ENCODE peak calls at places on chromosome 13, in ten cellular contexts. P is CD4-positive, alpha-beta memory T cell; E is body of pancreas; K is lower lobe of right lung; M is fibroblast of lung; N is thoracic aorta; X is heart left ventricle; C is ovary; H is small intestine; T is neural progenitor cell. F is an unnamed sample.

GRCh38 chr13:30665638-30666037 is 47.9 kb downstream of the USPL1 start:
- DNase-seq in P (no peak), E (no peak), K (no peak), M (no peak), N (no peak), X (no peak), C (no peak), H (peak; percentile 83), T (no peak), F (no peak)

GRCh38 chr13:73274147-73274546 is 215.3 kb downstream of the KLF5 start:
- DNase-seq in P (no peak), E (no peak), K (no peak), M (no peak), N (no peak), X (no peak), C (no peak), H (no peak), T (no peak), F (no peak)

GRCh38 chr13:109647046-109647445 is 139.3 kb downstream of the IRS2 start:
- DNase-seq in P (no peak), E (no peak), K (no peak), M (no peak), N (no peak), X (no peak), C (no peak), H (no peak), T (peak; percentile 35), F (no peak)

GRCh38 chr13:90622547-90622946 is 724.9 kb upstream of the MIR17HG start:
- DNase-seq in P (no peak), E (no peak), K (no peak), M (no peak), N (no peak), X (no peak), C (no peak), H (no peak), T (no peak), F (no peak)

GRCh38 chr13:110298566-110299321 is 8.2 kb downstream of the COL4A1 start:
- DNase-seq in P (no peak), E (no peak), K (no peak), M (peak; percentile 38), N (no peak), X (peak; percentile 75), C (peak; percentile 47), H (no peak), T (no peak), F (peak; percentile 37)

GRCh38 chr13:71378992-71379905 is 487.8 kb downstream of the DACH1 start:
- DNase-seq in P (no peak), E (no peak), K (no peak), M (peak; percentile 68), N (no peak), X (no peak), C (no peak), H (peak; percentile 66), T (no peak), F (no peak)

GRCh38 chr13:111272117-111272516 is 48.3 kb upstream of the TEX29 start:
- DNase-seq in P (no peak), E (no peak), K (no peak), M (no peak), N (no peak), X (no peak), C (no peak), H (no peak), T (no peak), F (no peak)

GRCh38 chr13:46745062-46745461 is 51.9 kb downstream of the ESD start:
- DNase-seq in P (no peak), E (no peak), K (no peak), M (no peak), N (no peak), X (no peak), C (no peak), H (no peak), T (no peak), F (no peak)

GRCh38 chr13:39038569-39038898 is 278 bp downstream of the NHLRC3 start:
- DNase-seq in P (peak; percentile 68), E (peak; percentile 17), K (no peak), M (no peak), N (no peak), X (no peak), C (no peak), H (peak; percentile 42), T (no peak), F (peak; percentile 19)

GRCh38 chr13:99051768-99052455 is 74.0 kb upstream of the DOCK9 start:
- DNase-seq in P (peak; percentile 66), E (no peak), K (no peak), M (no peak), N (no peak), X (no peak), C (no peak), H (no peak), T (no peak), F (no peak)

DNA sequence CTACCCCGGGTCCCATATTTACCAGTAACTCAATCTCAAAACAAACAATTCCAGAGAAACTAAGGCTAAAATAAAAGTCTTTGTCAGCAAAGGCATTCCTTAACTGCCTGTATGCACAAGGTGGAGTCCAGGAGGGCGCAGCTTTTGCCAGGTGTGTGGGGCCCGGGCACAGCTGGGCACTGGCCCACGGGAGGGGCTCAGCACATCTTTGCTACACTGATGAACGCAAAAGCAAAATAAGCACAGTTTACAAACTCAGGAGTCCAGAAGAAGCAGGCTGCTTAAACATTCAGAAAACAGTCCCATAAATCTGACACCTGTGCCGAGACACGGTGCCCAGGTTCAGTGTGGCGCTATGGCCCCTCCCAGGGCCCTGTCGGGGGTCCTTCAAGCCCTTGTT is 70.8 kb downstream of the SLC7A1 start:
- DNase-seq in P (no peak), E (no peak), K (no peak), M (no peak), N (no peak), X (no peak), C (no peak), H (no peak), T (no peak), F (no peak)
- H3K36me3 ChIP-seq in P (peaks cover 27% of the 10 kb centered on the region), E (peaks cover 11% of the 10 kb centered on the region), K (peaks cover 27% of the 10 kb centered on the region), M (peaks cover 12% of the 10 kb centered on the region), N (peaks cover 32% of the 10 kb centered on the region), X (peaks cover 22% of the 10 kb centered on the region), C (no peaks in the 10 kb centered on the region), H (peaks cover 7% of the 10 kb centered on the region), T (no peaks in the 10 kb centered on the region), F (no peaks in the 10 kb centered on the region)

GRCh38 chr13:112955271-112955937 is 13.6 kb upstream of the MCF2L start:
- DNase-seq in P (no peak), E (no peak), K (no peak), M (no peak), N (no peak), X (peak; percentile 21), C (no peak), H (no peak), T (no peak), F (no peak)

GRCh38 chr13:112952759-112953541 is 16.1 kb upstream of the MCF2L start:
- DNase-seq in P (no peak), E (no peak), K (no peak), M (no peak), N (no peak), X (no peak), C (no peak), H (no peak), T (no peak), F (no peak)

GRCh38 chr13:112954488-112955270 is 14.3 kb upstream of the MCF2L start:
- DNase-seq in P (no peak), E (no peak), K (no peak), M (no peak), N (no peak), X (no peak), C (no peak), H (no peak), T (no peak), F (no peak)

GRCh38 chr13:112951674-112952371 is 17.2 kb upstream of the MCF2L start:
- DNase-seq in P (no peak), E (no peak), K (no peak), M (no peak), N (no peak), X (no peak), C (no peak), H (no peak), T (no peak), F (no peak)

GRCh38 chr13:112953591-112954487 is 15.2 kb upstream of the MCF2L start:
- DNase-seq in P (no peak), E (no peak), K (no peak), M (no peak), N (no peak), X (no peak), C (no peak), H (no peak), T (no peak), F (no peak)
- H3K27ac ChIP-seq in P (no peak overlapping the region), E (no peak overlapping the region), K (no peak overlapping the region), M (no peak overlapping the region), N (no peak overlapping the region), X (no peak overlapping the region), C (no peak overlapping the region), H (no peak overlapping the region), T (no peak overlapping the region), F (no peak overlapping the region)

GRCh38 chr13:105278797-105279425 is 1256.6 kb downstream of the EFNB2 start:
- DNase-seq in P (no peak), E (no peak), K (no peak), M (no peak), N (no peak), X (no peak), C (no peak), H (no peak), T (peak; percentile 73), F (no peak)
- H3K4me3 ChIP-seq in P (no peak overlapping the region), E (no peak overlapping the region), K (no peak overlapping the region), M (no peak overlapping the region), N (no peak overlapping the region), X (no peak overlapping the region), C (no peak overlapping the region), H (no peak overlapping the region), T (no peak overlapping the region), F (no peak overlapping the region)

GRCh38 chr13:79379274-79379673 is 26.8 kb downstream of the RBM26 start:
- DNase-seq in P (no peak), E (no peak), K (no peak), M (no peak), N (no peak), X (no peak), C (no peak), H (no peak), T (no peak), F (no peak)
- H3K36me3 ChIP-seq in P (peaks cover 22% of the 10 kb centered on the region), E (peaks cover 14% of the 10 kb centered on the region), K (peaks cover 30% of the 10 kb centered on the region), M (peaks cover 4% of the 10 kb centered on the region), N (peaks cover 32% of the 10 kb centered on the region), X (peaks cover 42% of the 10 kb centered on the region), C (no peaks in the 10 kb centered on the region), H (peaks cover 11% of the 10 kb centered on the region), T (peaks cover 7% of the 10 kb centered on the region), F (no peaks in the 10 kb centered on the region)